ENCODE peak calls at places on chromosomes 3 and 15, in eight cellular contexts. C is WTC11; L is posterior cingulate gyrus; A is stimulated activated CD4-positive, alpha-beta T cell treated with anti-CD3 and anti-CD28 coated beads, Interleukin-12 subunit alpha, Interleukin-12 subunit beta, amount 100 ng/mL, for 4 hours; I is substantia nigra; W is RPMI8226; O is NCI-H69; M is frontal cortex. V is an unnamed sample.

GRCh38 chr15:58269455-58270414 is 131.6 kb downstream of the AQP9 start:
- DNase-seq in I (peak), O (peak), L (no peak), W (peak), M (peak), C (peak), A (no peak), V (peak)

GRCh38 chr15:66595937-66596545 is 30.2 kb upstream of the LCTL start:
- DNase-seq in L (no peak), O (peak), I (no peak), C (no peak), W (no peak), M (no peak), A (no peak), V (no peak)

GRCh38 chr15:68578960-68579935 is at the start of gene CORO2B:
- DNase-seq in I (peak), C (peak), L (no peak), A (peak), O (peak), W (peak), M (peak), V (peak)

GRCh38 chr3:134651347-134652041 is 672 bp upstream of the KY start:
- DNase-seq in C (no peak), O (no peak), I (peak), L (no peak), A (no peak), M (no peak), W (peak), V (no peak)

GRCh38 chr3:5217824-5218595 is 30.5 kb downstream of the EDEM1 start:
- DNase-seq in W (no peak), M (no peak), O (no peak), A (no peak), L (no peak), C (no peak), I (no peak), V (no peak)

GRCh38 chr3:122014741-122015140 is 7.3 kb downstream of the ILDR1 start:
- DNase-seq in M (no peak), L (no peak), O (no peak), A (no peak), W (no peak), C (no peak), I (no peak), V (no peak)

GRCh38 chr3:40169983-40170382 is 139.5 kb upstream of the EIF1B start:
- DNase-seq in O (no peak), W (no peak), A (no peak), C (no peak), L (no peak), I (no peak), M (no peak), V (no peak)

GRCh38 chr3:69948246-69948862 is 51.2 kb upstream of the SAMMSON start:
- DNase-seq in M (no peak), I (no peak), W (peak), A (no peak), C (no peak), O (peak), L (no peak), V (peak)

GRCh38 chr15:61327019-61327631 is 98.0 kb upstream of the RORA start:
- DNase-seq in C (no peak), A (no peak), I (no peak), M (no peak), L (no peak), O (peak), W (no peak), V (no peak)

GRCh38 chr3:71815676-71816075 is 30.7 kb upstream of the PROK2 start:
- DNase-seq in L (no peak), C (no peak), O (no peak), M (no peak), W (no peak), A (no peak), I (no peak), V (no peak)

GRCh38 chr15:39586387-39587171 is 5.7 kb downstream of the THBS1 start:
- DNase-seq in M (no peak), W (no peak), O (no peak), C (no peak), L (no peak), A (no peak), I (no peak), V (no peak)

GRCh38 chr3:48492461-48493202 is 11.3 kb downstream of the SHISA5 start:
- DNase-seq in C (no peak), I (no peak), L (no peak), M (no peak), A (no peak), W (peak), O (no peak), V (peak)

GRCh38 chr3:156604642-156605144 is 49.8 kb upstream of the SSR3 start:
- DNase-seq in M (no peak), I (no peak), A (no peak), O (no peak), L (no peak), W (no peak), C (no peak), V (no peak)

GRCh38 chr15:74038707-74039655 is 43.4 kb downstream of the GOLGA6A start:
- DNase-seq in I (no peak), O (no peak), A (no peak), L (no peak), W (no peak), C (no peak), M (no peak), V (no peak)

GRCh38 chr15:99502182-99502581 is 63.6 kb upstream of the MEF2A start:
- DNase-seq in C (no peak), M (no peak), W (peak), L (no peak), A (no peak), O (no peak), I (no peak), V (no peak)

GRCh38 chr3:178422406-178422805 is 113.8 kb upstream of the KCNMB2 start:
- DNase-seq in O (peak), L (no peak), W (no peak), C (no peak), M (no peak), I (no peak), A (no peak), V (no peak)

GRCh38 chr15:69478259-69478687 is 25.7 kb downstream of the RPLP1 start:
- DNase-seq in A (peak), W (peak), M (peak), I (peak), O (peak), C (peak), L (peak), V (peak)

GRCh38 chr3:12436514-12437222 is 47.6 kb upstream of the TSEN2 start:
- DNase-seq in A (no peak), W (no peak), I (no peak), O (no peak), L (no peak), M (no peak), C (no peak), V (no peak)

GRCh38 chr15:38129531-38130199 is 123.0 kb upstream of the SPRED1 start:
- DNase-seq in I (peak), O (no peak), M (peak), C (no peak), W (peak), L (peak), A (no peak), V (peak)

GRCh38 chr3:9955611-9956352 is 3.6 kb upstream of the PRRT3 start:
- DNase-seq in L (no peak), C (no peak), M (no peak), I (no peak), A (no peak), W (no peak), O (peak), V (no peak)

GRCh38 chr15:36961956-36962355 is 138.4 kb downstream of the MEIS2 start:
- DNase-seq in O (no peak), L (no peak), C (no peak), M (no peak), I (no peak), W (no peak), A (no peak), V (no peak)

GRCh38 chr3:152269423-152270144 is 855 bp downstream of the MBNL1 start:
- DNase-seq in M (no peak), C (no peak), L (peak), I (no peak), A (no peak), W (peak), O (peak), V (peak)

GRCh38 chr15:47586653-47587224 is 130.6 kb upstream of the SEMA6D start:
- DNase-seq in O (peak), C (no peak), L (no peak), A (no peak), I (no peak), W (no peak), M (no peak), V (no peak)

GRCh38 chr3:4474683-4475490 is 7.8 kb upstream of the SUMF1 start:
- DNase-seq in W (peak), M (no peak), C (no peak), O (no peak), A (no peak), I (peak), L (no peak), V (peak)